ENCODE peak calls at places on chromosomes 5 and 9, in nine cellular contexts. H is endothelial cell, I is Calu3, S is esophagus squamous epithelium, F is heart left ventricle, X is GM23338, G is uterus, P is NB4, M is dorsolateral prefrontal cortex. W is an unnamed sample.

GRCh38 chr5:95832664-95833063 is 10.1 kb upstream of the GLRX start:
- DNase-seq in H (no peak), I (no peak), S (no peak), F (no peak), X (no peak), G (no peak), P (no peak), M (no peak), W (no peak)

GRCh38 chr9:78821126-78821822 is 524.3 kb downstream of the PSAT1 start:
- DNase-seq in H (peak; percentile 5), I (peak; percentile 1), S (no peak), F (no peak), X (peak; percentile 68), G (no peak), P (peak; percentile 42), M (no peak), W (no peak)

GRCh38 chr5:43231977-43232376 is 40.0 kb downstream of the NIM1K start:
- DNase-seq in H (no peak), I (peak; percentile 55), S (no peak), F (no peak), X (peak; percentile 34), G (no peak), P (peak; percentile 24), M (no peak), W (no peak)

GRCh38 chr5:57244331-57244730 is 70.5 kb downstream of the GPBP1 start:
- DNase-seq in H (no peak), I (no peak), S (no peak), F (no peak), X (peak; percentile 23), G (no peak), P (no peak), M (no peak), W (no peak)

GRCh38 chr5:81134566-81134965 is 98.6 kb upstream of the CKMT2 start:
- DNase-seq in H (no peak), I (no peak), S (no peak), F (no peak), X (no peak), G (no peak), P (no peak), M (no peak), W (no peak)

GRCh38 chr9:132235894-132236661 is 74.2 kb downstream of the NTNG2 start:
- DNase-seq in H (peak; percentile 89), I (peak; percentile 71), S (no peak), F (peak; percentile 80), X (peak; percentile 95), G (peak; percentile 72), P (peak; percentile 75), M (peak; percentile 79), W (peak; percentile 78)

GRCh38 chr5:65778126-65778525 is 56.1 kb downstream of the NLN start:
- DNase-seq in H (no peak), I (no peak), S (no peak), F (no peak), X (no peak), G (no peak), P (no peak), M (no peak), W (no peak)

GRCh38 chr5:348726-349125 is 27.2 kb downstream of the AHRR start:
- DNase-seq in H (no peak), I (no peak), S (no peak), F (no peak), X (no peak), G (no peak), P (no peak), M (no peak), W (no peak)

GRCh38 chr5:6632324-6632930 is 417 bp downstream of the NSUN2 start:
- DNase-seq in H (no peak), I (no peak), S (no peak), F (peak; percentile 36), X (peak; percentile 59), G (no peak), P (peak; percentile 58), M (peak; percentile 25), W (no peak)

GRCh38 chr5:5234912-5235311 is 94.8 kb downstream of the ADAMTS16 start:
- DNase-seq in H (no peak), I (no peak), S (no peak), F (no peak), X (no peak), G (no peak), P (no peak), M (no peak), W (no peak)

GRCh38 chr5:161261693-161262323 is 284.7 kb downstream of the GABRB2 start:
- DNase-seq in H (no peak), I (no peak), S (no peak), F (no peak), X (no peak), G (no peak), P (no peak), M (no peak), W (no peak)

GRCh38 chr5:134111741-134112647 is 2.5 kb upstream of the TCF7 start:
- DNase-seq in H (no peak), I (no peak), S (no peak), F (no peak), X (no peak), G (no peak), P (no peak), M (no peak), W (no peak)

GRCh38 chr5:97553829-97554452 is 370.9 kb upstream of the RIOK2 start:
- DNase-seq in H (no peak), I (no peak), S (no peak), F (no peak), X (no peak), G (no peak), P (no peak), M (no peak), W (no peak)

GRCh38 chr9:35756743-35757526 is 2.9 kb upstream of the MSMP start:
- DNase-seq in H (peak; percentile 62), I (peak; percentile 72), S (no peak), F (peak; percentile 81), X (peak; percentile 85), G (peak; percentile 73), P (peak; percentile 76), M (peak; percentile 58), W (peak; percentile 73)
- TF ChIP-seq CTCF in H (no peak), I (no peak), S (no peak), F (no peak), X (no peak), G (peak; percentile 28), P (no peak), M (peak; percentile 12), W (no peak)

DNA sequence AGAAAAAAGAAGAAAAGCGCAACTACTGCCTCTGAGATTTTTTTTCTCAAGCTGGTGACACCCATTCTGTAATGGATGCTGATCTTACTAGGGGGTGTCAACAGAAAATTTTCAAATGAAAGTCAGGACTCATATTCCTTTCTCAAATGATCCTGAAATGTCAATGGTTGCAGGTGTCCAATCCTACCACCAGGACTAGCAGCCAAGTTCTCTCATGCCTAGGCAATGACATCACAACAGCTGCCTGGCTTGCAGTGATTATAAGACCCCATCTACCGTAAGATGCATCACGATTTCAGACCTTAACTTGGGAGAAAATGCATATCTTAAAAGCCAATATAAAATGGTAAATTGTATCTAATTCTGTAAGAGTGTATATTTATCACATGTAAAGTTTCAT is 104.6 kb downstream of the DENND1A start:
- DNase-seq in H (no peak), I (no peak), S (no peak), F (no peak), X (peak; percentile 65), G (no peak), P (no peak), M (no peak), W (no peak)
- TF ChIP-seq CTCF in H (peak; percentile 39), I (no peak), S (no peak), F (no peak), X (no peak), G (no peak), P (no peak), M (no peak), W (no peak)

DNA sequence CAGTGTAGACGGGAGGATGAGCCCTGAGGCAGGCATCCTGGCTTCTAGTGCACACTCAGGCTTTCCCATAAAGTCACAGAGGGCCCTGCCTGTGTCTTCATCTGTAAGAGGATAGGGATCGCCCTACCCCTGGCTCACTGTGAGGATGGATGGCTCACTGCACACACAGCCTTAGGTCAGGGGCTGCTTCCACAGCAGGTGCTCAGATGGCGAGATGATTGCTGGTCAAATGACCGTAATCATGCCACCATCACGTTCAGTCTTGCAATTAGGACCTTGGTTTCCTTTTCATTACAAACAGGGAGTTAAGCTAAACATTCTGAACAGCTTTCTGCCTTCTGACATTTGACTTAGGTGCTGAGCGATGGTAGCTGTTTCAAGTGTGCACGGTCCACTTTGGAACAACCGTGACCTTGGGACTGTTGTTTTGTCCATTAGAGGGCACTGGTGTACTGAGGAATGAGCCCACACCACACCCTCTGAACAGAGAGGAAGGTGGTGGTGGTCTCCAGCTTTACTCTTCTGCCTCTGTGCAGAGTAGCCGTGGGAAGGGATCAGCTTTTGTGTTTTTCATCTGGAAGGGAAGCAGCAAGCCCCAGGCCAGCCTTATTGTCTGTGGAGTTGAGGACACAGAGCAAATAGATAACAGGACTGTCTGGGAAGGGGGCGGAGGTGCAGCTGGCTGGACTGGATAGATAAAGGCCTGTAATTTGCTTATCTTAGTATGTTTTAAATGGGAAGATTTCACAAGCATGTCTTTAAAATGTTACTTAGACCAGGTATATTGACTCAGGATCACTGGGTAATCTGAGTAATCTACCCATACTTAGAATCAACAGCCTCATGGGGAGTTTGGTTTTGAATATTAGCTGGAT is 183.1 kb downstream of the TRIO start:
- DNase-seq in H (peak; percentile 10), I (no peak), S (no peak), F (no peak), X (peak; percentile 52), G (no peak), P (peak; percentile 43), M (no peak), W (no peak)
- TF ChIP-seq CTCF in H (no peak), I (no peak), S (no peak), F (no peak), X (peak; percentile 84), G (no peak), P (peak; percentile 49), M (peak; percentile 55), W (no peak)

GRCh38 chr5:171931163-171931562 is 75.3 kb downstream of the FBXW11 start:
- DNase-seq in H (no peak), I (no peak), S (no peak), F (no peak), X (no peak), G (no peak), P (no peak), M (no peak), W (no peak)

GRCh38 chr5:171926311-171926710 is 80.1 kb downstream of the FBXW11 start:
- DNase-seq in H (no peak), I (no peak), S (no peak), F (no peak), X (peak; percentile 13), G (no peak), P (no peak), M (no peak), W (no peak)

GRCh38 chr5:171924493-171925122 is 81.8 kb downstream of the FBXW11 start:
- DNase-seq in H (no peak), I (no peak), S (no peak), F (no peak), X (peak; percentile 49), G (no peak), P (no peak), M (no peak), W (no peak)

DNA sequence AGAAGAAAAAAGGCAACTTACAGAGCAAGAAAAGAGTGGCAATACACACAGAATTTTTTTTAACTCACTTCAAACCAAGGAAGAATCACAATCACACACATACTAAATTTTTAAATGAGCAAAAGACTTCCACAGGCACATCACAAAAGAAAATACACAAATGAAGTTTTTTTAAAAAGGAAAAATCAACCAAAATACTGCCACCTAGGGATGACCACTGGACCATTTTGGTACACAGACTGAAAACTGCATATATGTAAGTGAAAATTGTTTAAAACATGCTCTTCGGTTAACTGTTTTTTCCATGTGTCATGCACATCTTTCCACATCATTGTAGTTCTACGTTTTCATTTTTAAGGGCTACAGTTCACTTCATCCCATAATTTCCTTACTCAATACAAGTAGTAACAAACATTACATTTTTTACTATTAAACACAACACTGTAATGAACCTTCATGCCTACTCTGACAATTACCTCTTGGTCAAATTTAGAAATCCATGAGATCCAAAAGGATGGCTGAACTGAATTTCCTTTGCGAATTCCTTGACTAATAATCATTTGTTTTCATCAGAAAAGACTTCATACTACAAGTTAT is 79.0 kb downstream of the FBXW11 start:
- DNase-seq in H (no peak), I (no peak), S (no peak), F (no peak), X (no peak), G (no peak), P (no peak), M (no peak), W (no peak)
- TF ChIP-seq CTCF in H (peak; percentile 76), I (peak; percentile 54), S (no peak), F (no peak), X (peak; percentile 37), G (no peak), P (peak; percentile 22), M (no peak), W (no peak)